ENCODE peak calls at places on chromosome 4, in four cellular contexts. One of them, this sample, is unnamed.

GRCh38 chr4:125434136-125434535 is 119.4 kb downstream of the FAT4 start:
- DNase-seq in heart left ventricle: no peak
- DNase-seq in mesendoderm: no peak
- DNase-seq in stimulated activated CD4-positive, alpha-beta T cell treated with anti-CD3 and anti-CD28 coated beads, Interleukin-2, amount 100 ng/mL, for 48 hours: no peak
- DNase-seq in this sample: no peak

GRCh38 chr4:135510582-135510981 is 1309.0 kb upstream of the PABPC4L start:
- DNase-seq in stimulated activated CD4-positive, alpha-beta T cell treated with anti-CD3 and anti-CD28 coated beads, Interleukin-2, amount 100 ng/mL, for 48 hours: no peak
- DNase-seq in heart left ventricle: no peak
- DNase-seq in mesendoderm: no peak
- DNase-seq in this sample: no peak

GRCh38 chr4:7388627-7389026 is 46.1 kb downstream of the PSAPL1 start:
- DNase-seq in mesendoderm: no peak
- DNase-seq in stimulated activated CD4-positive, alpha-beta T cell treated with anti-CD3 and anti-CD28 coated beads, Interleukin-2, amount 100 ng/mL, for 48 hours: no peak
- DNase-seq in heart left ventricle: no peak
- DNase-seq in this sample: no peak

GRCh38 chr4:108107729-108108382 is 60.9 kb downstream of the LEF1 start:
- DNase-seq in stimulated activated CD4-positive, alpha-beta T cell treated with anti-CD3 and anti-CD28 coated beads, Interleukin-2, amount 100 ng/mL, for 48 hours: no peak
- DNase-seq in mesendoderm: no peak
- DNase-seq in heart left ventricle: no peak
- DNase-seq in this sample: no peak

GRCh38 chr4:161704653-161705052 is 459.1 kb downstream of the FSTL5 start:
- DNase-seq in heart left ventricle: no peak
- DNase-seq in mesendoderm: peak
- DNase-seq in stimulated activated CD4-positive, alpha-beta T cell treated with anti-CD3 and anti-CD28 coated beads, Interleukin-2, amount 100 ng/mL, for 48 hours: no peak
- DNase-seq in this sample: no peak

GRCh38 chr4:4461850-4462249 is 74.9 kb downstream of the NSG1 start:
- DNase-seq in heart left ventricle: no peak
- DNase-seq in stimulated activated CD4-positive, alpha-beta T cell treated with anti-CD3 and anti-CD28 coated beads, Interleukin-2, amount 100 ng/mL, for 48 hours: peak
- DNase-seq in mesendoderm: no peak
- DNase-seq in this sample: no peak

GRCh38 chr4:153465145-153465544 is 1.0 kb upstream of the TMEM131L start:
- DNase-seq in heart left ventricle: no peak
- DNase-seq in mesendoderm: no peak
- DNase-seq in stimulated activated CD4-positive, alpha-beta T cell treated with anti-CD3 and anti-CD28 coated beads, Interleukin-2, amount 100 ng/mL, for 48 hours: no peak
- DNase-seq in this sample: no peak

GRCh38 chr4:23970193-23970850 is 80.5 kb upstream of the PPARGC1A start:
- DNase-seq in heart left ventricle: no peak
- DNase-seq in stimulated activated CD4-positive, alpha-beta T cell treated with anti-CD3 and anti-CD28 coated beads, Interleukin-2, amount 100 ng/mL, for 48 hours: no peak
- DNase-seq in mesendoderm: no peak
- DNase-seq in this sample: no peak

GRCh38 chr4:146488495-146489174 is 33.1 kb downstream of the SLC10A7 start:
- DNase-seq in mesendoderm: no peak
- DNase-seq in heart left ventricle: no peak
- DNase-seq in stimulated activated CD4-positive, alpha-beta T cell treated with anti-CD3 and anti-CD28 coated beads, Interleukin-2, amount 100 ng/mL, for 48 hours: no peak
- DNase-seq in this sample: no peak

This sample was measured in GM13977.